ENCODE peak calls at places on chromosomes 1 and 21, in four cellular contexts. One of them, this sample, is unnamed.

GRCh38 chr1:53862507-53862906 is 24.4 kb upstream of the NDC1 start:
- DNase-seq in EL: no peak
- DNase-seq in hippocampal formation: no peak
- DNase-seq in CD8-positive, alpha-beta memory T cell: no peak
- DNase-seq in this sample: no peak

GRCh38 chr1:8027748-8028631 is 1.9 kb upstream of the ERRFI1 start:
- DNase-seq in CD8-positive, alpha-beta memory T cell: no peak
- DNase-seq in hippocampal formation: no peak
- DNase-seq in EL: peak
- DNase-seq in this sample: no peak

GRCh38 chr1:168643152-168643551 is 66.7 kb downstream of the XCL1 start:
- DNase-seq in hippocampal formation: no peak
- DNase-seq in CD8-positive, alpha-beta memory T cell: no peak
- DNase-seq in EL: peak
- DNase-seq in this sample: no peak

GRCh38 chr1:234495231-234495990 is 16.4 kb upstream of the TARBP1 start:
- DNase-seq in CD8-positive, alpha-beta memory T cell: no peak
- DNase-seq in hippocampal formation: no peak
- DNase-seq in EL: peak
- DNase-seq in this sample: peak

GRCh38 chr1:208654241-208654640 is 410.1 kb upstream of the PLXNA2 start:
- DNase-seq in CD8-positive, alpha-beta memory T cell: no peak
- DNase-seq in hippocampal formation: no peak
- DNase-seq in EL: peak
- DNase-seq in this sample: no peak

GRCh38 chr1:14597343-14598006 is 1.0 kb upstream of the KAZN start:
- DNase-seq in EL: no peak
- DNase-seq in hippocampal formation: no peak
- DNase-seq in CD8-positive, alpha-beta memory T cell: no peak
- DNase-seq in this sample: no peak

GRCh38 chr1:207495816-207496792 is at the start of gene CR1:
- DNase-seq in CD8-positive, alpha-beta memory T cell: peak
- DNase-seq in EL: no peak
- DNase-seq in hippocampal formation: peak
- DNase-seq in this sample: no peak

GRCh38 chr1:152049291-152050073 is 12.7 kb upstream of the S100A11 start:
- DNase-seq in hippocampal formation: no peak
- DNase-seq in CD8-positive, alpha-beta memory T cell: no peak
- DNase-seq in EL: peak
- DNase-seq in this sample: no peak

GRCh38 chr1:161131721-161132409 is 602 bp downstream of the DEDD start:
- DNase-seq in EL: peak
- DNase-seq in CD8-positive, alpha-beta memory T cell: no peak
- DNase-seq in hippocampal formation: peak
- DNase-seq in this sample: no peak

GRCh38 chr21:42684109-42684916 is 30.9 kb downstream of the PDE9A start:
- DNase-seq in CD8-positive, alpha-beta memory T cell: peak
- DNase-seq in EL: no peak
- DNase-seq in hippocampal formation: no peak
- DNase-seq in this sample: no peak

GRCh38 chr1:18794066-18794465 is 65.4 kb downstream of the TAS1R2 start:
- DNase-seq in EL: no peak
- DNase-seq in hippocampal formation: no peak
- DNase-seq in CD8-positive, alpha-beta memory T cell: no peak
- DNase-seq in this sample: no peak

This sample was measured in GM12878.